ENCODE peak calls at places on chromosomes 12 and 14, in four cellular contexts. One of them, this sample, is unnamed.
A peak's percentile ranks its signal among the peaks of the same experiment; 100 is the strongest.

GRCh38 chr12:53754633-53755261 is 3.0 kb upstream of the CISTR start:
- DNase-seq in suprapubic skin: no peak
- DNase-seq in effector memory CD8-positive, alpha-beta T cell: no peak
- DNase-seq in effector CD4-positive, alpha-beta T cell: no peak
- DNase-seq in this sample: no peak

GRCh38 chr12:23803547-23803946 is 145.9 kb downstream of the SOX5 start:
- DNase-seq in suprapubic skin: no peak
- DNase-seq in effector memory CD8-positive, alpha-beta T cell: no peak
- DNase-seq in effector CD4-positive, alpha-beta T cell: no peak
- DNase-seq in this sample: no peak

GRCh38 chr12:91926810-91927209 is 218.8 kb downstream of the BTG1 start:
- DNase-seq in suprapubic skin: no peak
- DNase-seq in effector memory CD8-positive, alpha-beta T cell: no peak
- DNase-seq in effector CD4-positive, alpha-beta T cell: no peak
- DNase-seq in this sample: no peak

GRCh38 chr12:53985358-53985899 is 483 bp downstream of the HOXC10 start:
- DNase-seq in suprapubic skin: no peak
- DNase-seq in effector memory CD8-positive, alpha-beta T cell: no peak
- DNase-seq in effector CD4-positive, alpha-beta T cell: no peak
- DNase-seq in this sample: no peak

GRCh38 chr12:15717940-15718567 is 71.1 kb downstream of the EPS8 start:
- DNase-seq in suprapubic skin: no peak
- DNase-seq in effector memory CD8-positive, alpha-beta T cell: no peak
- DNase-seq in effector CD4-positive, alpha-beta T cell: no peak
- DNase-seq in this sample: no peak

GRCh38 chr14:35286707-35287106 is 5.5 kb upstream of the PSMA6 start:
- DNase-seq in suprapubic skin: no peak
- DNase-seq in effector memory CD8-positive, alpha-beta T cell: peak; percentile 19
- DNase-seq in effector CD4-positive, alpha-beta T cell: no peak
- DNase-seq in this sample: no peak

GRCh38 chr12:105983622-105984325 is 155.0 kb downstream of the NUAK1 start:
- DNase-seq in suprapubic skin: no peak
- DNase-seq in effector memory CD8-positive, alpha-beta T cell: no peak
- DNase-seq in effector CD4-positive, alpha-beta T cell: no peak
- DNase-seq in this sample: no peak

GRCh38 chr14:69161590-69161989 is 8.7 kb upstream of the DCAF5 start:
- DNase-seq in suprapubic skin: no peak
- DNase-seq in effector memory CD8-positive, alpha-beta T cell: no peak
- DNase-seq in effector CD4-positive, alpha-beta T cell: no peak
- DNase-seq in this sample: no peak

GRCh38 chr14:68711551-68712437 is 81.1 kb downstream of the ZFP36L1 start:
- DNase-seq in suprapubic skin: peak; percentile 67
- DNase-seq in effector memory CD8-positive, alpha-beta T cell: peak; percentile 26
- DNase-seq in effector CD4-positive, alpha-beta T cell: no peak
- DNase-seq in this sample: no peak

GRCh38 chr12:102958073-102958829 is 777 bp downstream of the ASCL1 start:
- DNase-seq in suprapubic skin: no peak
- DNase-seq in effector memory CD8-positive, alpha-beta T cell: no peak
- DNase-seq in effector CD4-positive, alpha-beta T cell: no peak
- DNase-seq in this sample: no peak

GRCh38 chr14:51093371-51094281 is 1.3 kb downstream of the TRIM9 start:
- DNase-seq in suprapubic skin: no peak
- DNase-seq in effector memory CD8-positive, alpha-beta T cell: peak; percentile 38
- DNase-seq in effector CD4-positive, alpha-beta T cell: peak; percentile 28
- DNase-seq in this sample: peak; percentile 38

GRCh38 chr14:94638330-94638729 is 26.1 kb downstream of the SERPINA3 start:
- DNase-seq in suprapubic skin: peak; percentile 18
- DNase-seq in effector memory CD8-positive, alpha-beta T cell: no peak
- DNase-seq in effector CD4-positive, alpha-beta T cell: no peak
- DNase-seq in this sample: no peak

GRCh38 chr12:80582431-80582830 is 125.0 kb upstream of the MYF6 start:
- DNase-seq in suprapubic skin: no peak
- DNase-seq in effector memory CD8-positive, alpha-beta T cell: no peak
- DNase-seq in effector CD4-positive, alpha-beta T cell: no peak
- DNase-seq in this sample: no peak

GRCh38 chr12:1612196-1612595 is 16.8 kb upstream of the WNT5B start:
- DNase-seq in suprapubic skin: peak; percentile 15
- DNase-seq in effector memory CD8-positive, alpha-beta T cell: no peak
- DNase-seq in effector CD4-positive, alpha-beta T cell: no peak
- DNase-seq in this sample: no peak

GRCh38 chr12:44873898-44874297 is 2.2 kb downstream of the NELL2 start:
- DNase-seq in suprapubic skin: no peak
- DNase-seq in effector memory CD8-positive, alpha-beta T cell: no peak
- DNase-seq in effector CD4-positive, alpha-beta T cell: no peak
- DNase-seq in this sample: no peak

GRCh38 chr14:84228702-84229101 is 1301.2 kb upstream of the FLRT2 start:
- DNase-seq in suprapubic skin: no peak
- DNase-seq in effector memory CD8-positive, alpha-beta T cell: no peak
- DNase-seq in effector CD4-positive, alpha-beta T cell: no peak
- DNase-seq in this sample: no peak

GRCh38 chr14:100617715-100618693 is 30.8 kb upstream of the BEGAIN start:
- DNase-seq in suprapubic skin: peak; percentile 72
- DNase-seq in effector memory CD8-positive, alpha-beta T cell: no peak
- DNase-seq in effector CD4-positive, alpha-beta T cell: no peak
- DNase-seq in this sample: no peak

GRCh38 chr12:116528067-116528466 is 31.1 kb upstream of the MAP1LC3B2 start:
- DNase-seq in suprapubic skin: no peak
- DNase-seq in effector memory CD8-positive, alpha-beta T cell: no peak
- DNase-seq in effector CD4-positive, alpha-beta T cell: no peak
- DNase-seq in this sample: no peak

GRCh38 chr14:52313903-52314481 is at the start of gene PTGER2:
- DNase-seq in suprapubic skin: peak; percentile 92
- DNase-seq in effector memory CD8-positive, alpha-beta T cell: peak; percentile 68
- DNase-seq in effector CD4-positive, alpha-beta T cell: peak; percentile 66
- DNase-seq in this sample: peak; percentile 74

GRCh38 chr12:29591140-29592020 is 93.9 kb upstream of the OVCH1 start:
- DNase-seq in suprapubic skin: no peak
- DNase-seq in effector memory CD8-positive, alpha-beta T cell: no peak
- DNase-seq in effector CD4-positive, alpha-beta T cell: no peak
- DNase-seq in this sample: no peak

GRCh38 chr12:63948211-63948610 is 103.7 kb downstream of the SRGAP1 start:
- DNase-seq in suprapubic skin: no peak
- DNase-seq in effector memory CD8-positive, alpha-beta T cell: no peak
- DNase-seq in effector CD4-positive, alpha-beta T cell: no peak
- DNase-seq in this sample: no peak

GRCh38 chr14:101593411-101594181 is 32.3 kb downstream of the DIO3 start:
- DNase-seq in suprapubic skin: no peak
- DNase-seq in effector memory CD8-positive, alpha-beta T cell: no peak
- DNase-seq in effector CD4-positive, alpha-beta T cell: no peak
- DNase-seq in this sample: no peak

GRCh38 chr12:42266579-42267230 is 28.7 kb upstream of the YAF2 start:
- DNase-seq in suprapubic skin: no peak
- DNase-seq in effector memory CD8-positive, alpha-beta T cell: no peak
- DNase-seq in effector CD4-positive, alpha-beta T cell: no peak
- DNase-seq in this sample: no peak

GRCh38 chr12:124938066-124938465 is 23.6 kb upstream of the UBC start:
- DNase-seq in suprapubic skin: no peak
- DNase-seq in effector memory CD8-positive, alpha-beta T cell: no peak
- DNase-seq in effector CD4-positive, alpha-beta T cell: no peak
- DNase-seq in this sample: no peak

GRCh38 chr14:32047791-32048190 is 29.3 kb upstream of the ARHGAP5 start:
- DNase-seq in suprapubic skin: no peak
- DNase-seq in effector memory CD8-positive, alpha-beta T cell: no peak
- DNase-seq in effector CD4-positive, alpha-beta T cell: no peak
- DNase-seq in this sample: no peak

GRCh38 chr14:68042591-68043210 is 223.1 kb downstream of the RAD51B start:
- DNase-seq in suprapubic skin: no peak
- DNase-seq in effector memory CD8-positive, alpha-beta T cell: no peak
- DNase-seq in effector CD4-positive, alpha-beta T cell: no peak
- DNase-seq in this sample: no peak

GRCh38 chr14:100692859-100693558 is 33.7 kb upstream of the DLK1 start:
- DNase-seq in suprapubic skin: no peak
- DNase-seq in effector memory CD8-positive, alpha-beta T cell: no peak
- DNase-seq in effector CD4-positive, alpha-beta T cell: no peak
- DNase-seq in this sample: no peak

GRCh38 chr12:127623362-127623761 is 643.6 kb upstream of the TMEM132C start:
- DNase-seq in suprapubic skin: no peak
- DNase-seq in effector memory CD8-positive, alpha-beta T cell: no peak
- DNase-seq in effector CD4-positive, alpha-beta T cell: no peak
- DNase-seq in this sample: no peak

GRCh38 chr14:87522575-87522974 is 470.4 kb downstream of the GALC start:
- DNase-seq in suprapubic skin: no peak
- DNase-seq in effector memory CD8-positive, alpha-beta T cell: no peak
- DNase-seq in effector CD4-positive, alpha-beta T cell: no peak
- DNase-seq in this sample: no peak

GRCh38 chr12:5745251-5745888 is 199.7 kb downstream of the ANO2 start:
- DNase-seq in suprapubic skin: no peak
- DNase-seq in effector memory CD8-positive, alpha-beta T cell: peak; percentile 8
- DNase-seq in effector CD4-positive, alpha-beta T cell: no peak
- DNase-seq in this sample: peak; percentile 18

This sample was measured in activated gamma-delta T cell treated with Interleukin-2 at 50 U/mL for 16 hours.